ENCODE peak calls at places on chromosomes 3 and 15, in five cellular contexts. Y, C, J, H and O are unnamed samples.

GRCh38 chr15:100812802-100813201 is 66.8 kb upstream of the ALDH1A3 start:
- DNase-seq in Y (no peak), C (no peak), J (no peak), H (no peak), O (no peak)

GRCh38 chr15:100959066-100960050 is 40.2 kb downstream of the LRRK1 start:
- DNase-seq in Y (no peak), C (no peak), J (peak; percentile 36), H (no peak), O (no peak)

GRCh38 chr3:41037651-41038334 is 161.5 kb upstream of the CTNNB1 start:
- DNase-seq in Y (no peak), C (no peak), J (no peak), H (no peak), O (no peak)

GRCh38 chr15:69390575-69390974 is 23.6 kb upstream of the KIF23 start:
- DNase-seq in Y (no peak), C (no peak), J (peak; percentile 27), H (no peak), O (peak; percentile 90)

GRCh38 chr15:78047631-78048409 is 29.7 kb downstream of the TBC1D2B start:
- DNase-seq in Y (no peak), C (peak; percentile 53), J (peak; percentile 78), H (peak; percentile 61), O (no peak)

GRCh38 chr15:30042556-30042955 is 40.2 kb upstream of the GOLGA8J start:
- DNase-seq in Y (no peak), C (no peak), J (peak; percentile 19), H (no peak), O (no peak)

GRCh38 chr15:77649019-77649418 is 16.3 kb upstream of the LINGO1 start:
- DNase-seq in Y (no peak), C (no peak), J (no peak), H (no peak), O (no peak)

GRCh38 chr15:100190675-100191074 is 151.1 kb downstream of the ADAMTS17 start:
- DNase-seq in Y (no peak), C (no peak), J (no peak), H (no peak), O (no peak)

GRCh38 chr15:31341036-31341435 is 14.4 kb downstream of the KLF13 start:
- DNase-seq in Y (no peak), C (no peak), J (no peak), H (no peak), O (no peak)

GRCh38 chr15:25345943-25346342 is 92.9 kb downstream of the UBE3A start:
- DNase-seq in Y (no peak), C (no peak), J (peak; percentile 57), H (no peak), O (peak; percentile 52)

GRCh38 chr15:41979493-41980266 is 7.3 kb upstream of the EHD4 start:
- DNase-seq in Y (no peak), C (no peak), J (no peak), H (no peak), O (peak; percentile 43)

GRCh38 chr15:66252411-66253295 is 897 bp downstream of the MEGF11 start:
- DNase-seq in Y (peak; percentile 30), C (peak; percentile 45), J (peak; percentile 42), H (peak; percentile 64), O (peak; percentile 49)

GRCh38 chr3:99498544-99499234 is 139.7 kb upstream of the COL8A1 start:
- DNase-seq in Y (no peak), C (no peak), J (peak; percentile 41), H (no peak), O (no peak)

GRCh38 chr3:28978092-28978491 is 302.8 kb upstream of the RBMS3 start:
- DNase-seq in Y (no peak), C (no peak), J (no peak), H (no peak), O (no peak)

GRCh38 chr3:29335438-29335837 is 54.6 kb downstream of the RBMS3 start:
- DNase-seq in Y (no peak), C (no peak), J (peak; percentile 99), H (peak; percentile 75), O (peak; percentile 96)

GRCh38 chr3:18840535-18841137 is 307.7 kb upstream of the KCNH8 start:
- DNase-seq in Y (no peak), C (no peak), J (no peak), H (no peak), O (no peak)

GRCh38 chr15:56242576-56243116 is 1.0 kb downstream of the RFX7 start:
- DNase-seq in Y (no peak), C (no peak), J (no peak), H (no peak), O (peak; percentile 8)

GRCh38 chr3:89504432-89504831 is 397.0 kb downstream of the EPHA3 start:
- DNase-seq in Y (no peak), C (no peak), J (no peak), H (no peak), O (no peak)

GRCh38 chr15:61835476-61836106 is 224.7 kb downstream of the VPS13C start:
- DNase-seq in Y (peak; percentile 54), C (peak; percentile 57), J (peak; percentile 71), H (peak; percentile 62), O (peak; percentile 54)

GRCh38 chr3:141793476-141794260 is 30.5 kb downstream of the GRK7 start:
- DNase-seq in Y (no peak), C (no peak), J (no peak), H (no peak), O (no peak)

GRCh38 chr15:42710662-42711061 is 26.3 kb downstream of the CDAN1 start:
- DNase-seq in Y (no peak), C (no peak), J (no peak), H (no peak), O (no peak)

GRCh38 chr3:163132111-163132510 is 1635.5 kb downstream of the OTOL1 start:
- DNase-seq in Y (no peak), C (no peak), J (no peak), H (no peak), O (no peak)

GRCh38 chr15:95284933-95285401 is 1045.5 kb upstream of the NR2F2 start:
- DNase-seq in Y (peak; percentile 48), C (no peak), J (peak; percentile 88), H (no peak), O (no peak)

GRCh38 chr15:82539690-82540054 is 585 bp downstream of the RPS17 start:
- DNase-seq in Y (no peak), C (no peak), J (no peak), H (no peak), O (no peak)

GRCh38 chr3:28521663-28522062 is 173.0 kb upstream of the AZI2 start:
- DNase-seq in Y (no peak), C (no peak), J (no peak), H (no peak), O (no peak)

GRCh38 chr15:24659622-24660021 is 16.0 kb upstream of the NPAP1 start:
- DNase-seq in Y (no peak), C (no peak), J (no peak), H (no peak), O (no peak)

GRCh38 chr3:46261926-46262594 is 19.8 kb downstream of the CCR3 start:
- DNase-seq in Y (no peak), C (no peak), J (no peak), H (no peak), O (no peak)

GRCh38 chr3:172223870-172224269 is 184.5 kb downstream of the FNDC3B start:
- DNase-seq in Y (no peak), C (no peak), J (no peak), H (no peak), O (no peak)

GRCh38 chr3:145094355-145094941 is 1066.5 kb downstream of the PLOD2 start:
- DNase-seq in Y (peak; percentile 67), C (no peak), J (peak; percentile 76), H (no peak), O (peak; percentile 65)

GRCh38 chr3:58572013-58572633 is 5.1 kb downstream of the FAM107A start:
- DNase-seq in Y (no peak), C (no peak), J (no peak), H (no peak), O (peak; percentile 38)

GRCh38 chr3:15108082-15108545 is 9.2 kb upstream of the RBSN start:
- DNase-seq in Y (peak; percentile 88), C (peak; percentile 77), J (peak; percentile 84), H (peak; percentile 79), O (peak; percentile 81)

GRCh38 chr3:184524981-184525336 is 36.6 kb upstream of the EPHB3 start:
- DNase-seq in Y (no peak), C (no peak), J (peak; percentile 8), H (no peak), O (peak; percentile 20)
- H3K4me3 ChIP-seq in Y (peak overlapping the region; percentile 47), C (peak overlapping the region; percentile 54), J (peak overlapping the region; percentile 35), H (peak overlapping the region; percentile 56), O (peak overlapping the region; percentile 52)

DNA sequence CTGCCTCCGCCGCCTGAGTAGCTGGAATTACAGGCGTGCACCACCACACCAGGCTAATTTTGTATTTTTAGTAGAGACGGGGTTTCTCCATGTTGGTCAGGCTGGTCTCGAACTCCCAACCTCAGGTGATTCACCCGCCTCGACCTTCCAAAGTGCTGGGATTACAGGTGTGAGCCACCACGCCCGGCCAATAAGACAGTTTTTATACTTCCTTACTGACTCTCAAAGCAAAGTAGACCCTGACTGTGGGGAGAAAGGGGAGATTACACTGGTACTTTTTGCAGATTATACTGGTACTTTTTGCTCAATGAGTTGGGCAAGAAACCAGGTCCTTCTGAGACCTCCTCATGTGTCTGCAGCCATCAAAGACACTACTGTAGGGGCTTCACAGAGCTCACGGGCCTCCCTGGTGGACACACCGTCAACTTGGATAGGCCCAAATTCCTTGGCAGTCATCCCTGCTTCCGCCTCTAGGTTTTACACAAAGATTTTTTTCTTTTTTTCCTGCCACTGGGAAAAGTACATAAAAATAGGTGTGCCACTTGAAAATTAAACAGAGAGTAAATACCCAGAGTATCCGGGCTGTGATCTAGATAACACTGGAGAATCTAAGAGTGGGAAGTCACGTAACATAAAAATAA is 143.3 kb upstream of the WNT5A start:
- DNase-seq in Y (no peak), C (no peak), J (no peak), H (no peak), O (no peak)
- TF ChIP-seq CTCF in Y (no peak), C (no peak), J (no peak), H (no peak), O (no peak)

DNA sequence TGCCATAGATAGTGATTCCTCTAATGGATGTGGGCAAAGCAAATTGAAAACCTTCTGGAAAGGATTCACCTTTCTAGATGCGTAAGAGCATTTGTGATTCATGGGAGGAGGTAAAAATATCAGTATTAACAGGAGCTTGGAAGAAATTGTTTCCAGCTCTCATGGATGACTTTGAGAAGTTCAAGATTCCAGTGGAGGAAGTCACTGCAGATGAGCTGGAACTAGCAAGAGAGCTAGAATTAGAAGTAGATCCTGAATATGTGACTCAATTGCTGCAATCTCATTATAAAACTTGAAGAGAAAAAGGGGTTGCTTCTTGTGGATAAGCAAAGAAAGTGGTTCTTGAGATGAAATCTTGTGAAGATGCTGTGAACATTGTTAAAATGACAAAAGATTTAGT is 88.0 kb upstream of the ACKR4 start:
- DNase-seq in Y (no peak), C (no peak), J (no peak), H (no peak), O (no peak)
- H3K4me3 ChIP-seq in Y (no peak overlapping the region), C (no peak overlapping the region), J (no peak overlapping the region), H (no peak overlapping the region), O (no peak overlapping the region)

DNA sequence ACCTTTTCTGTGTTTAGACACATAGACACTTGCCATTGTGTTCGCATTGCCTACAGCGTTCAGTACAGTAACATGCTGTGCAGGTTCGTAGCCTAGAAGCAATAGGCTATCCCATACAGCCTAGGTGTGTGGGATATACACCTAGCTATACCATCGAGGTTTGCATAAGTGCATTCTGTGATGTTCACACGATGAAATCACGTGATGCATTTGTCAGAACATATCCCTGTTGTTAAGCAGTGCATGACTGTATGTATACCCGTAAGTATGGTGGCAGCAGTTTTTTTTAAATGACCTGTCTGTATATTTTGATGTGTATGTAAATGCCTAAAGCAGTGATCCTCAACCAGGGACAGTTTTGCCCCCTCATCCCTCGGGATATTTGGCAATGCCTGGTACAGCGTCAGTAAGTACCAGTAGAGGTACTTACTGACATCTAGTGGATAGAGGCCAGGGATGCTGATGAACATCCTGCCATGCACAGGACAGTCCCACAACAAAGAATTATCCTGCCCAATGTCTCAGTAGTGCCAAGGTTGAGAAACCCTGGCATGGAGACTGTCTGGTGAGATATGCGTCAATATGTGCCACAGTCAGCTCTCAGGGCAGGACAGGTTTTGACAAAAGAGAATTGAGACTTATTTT is 129.1 kb downstream of the HCN4 start:
- DNase-seq in Y (no peak), C (no peak), J (peak; percentile 21), H (no peak), O (peak; percentile 27)
- TF ChIP-seq CTCF in Y (no peak), C (no peak), J (peak; percentile 35), H (peak; percentile 20), O (peak; percentile 45)